ENCODE peak calls at places on chromosome 13, in five cellular contexts. S is activated T-helper 1 cell treated with anti-CD3 and anti-CD28 coated beads, Interleukin-12 subunit alpha, Interleukin-12 subunit beta, Interleukin-2, Interleukin-4 antibody, amounts not matched to agents 30 ng/mL and 10 ng/mL and 1 ng/mL, durations not matched to agents 14 hours and 24 hours and 36 hours; H is NCI-H1930; K is hepatocyte; D is anterior cingulate cortex. O is an unnamed sample.
A peak's percentile ranks its signal among the peaks of the same experiment; 100 is the strongest.

GRCh38 chr13:101343128-101343787 is 73.0 kb downstream of the NALCN start:
- DNase-seq in S (no peak), H (no peak), K (no peak), D (no peak), O (no peak)

GRCh38 chr13:72463561-72463960 is 263.9 kb downstream of the MZT1 start:
- DNase-seq in S (no peak), H (no peak), K (peak; percentile 43), D (no peak), O (no peak)

GRCh38 chr13:27678306-27679040 is 56.8 kb downstream of the POLR1D start:
- DNase-seq in S (no peak), H (no peak), K (no peak), D (no peak), O (no peak)

GRCh38 chr13:47897411-47898050 is 103.5 kb downstream of the SUCLA2 start:
- DNase-seq in S (no peak), H (no peak), K (no peak), D (no peak), O (peak; percentile 52)

GRCh38 chr13:64992314-64992713 is 2237.8 kb downstream of the PCDH9 start:
- DNase-seq in S (no peak), H (no peak), K (no peak), D (no peak), O (no peak)

GRCh38 chr13:21970172-21970571 is 299.3 kb downstream of the FGF9 start:
- DNase-seq in S (no peak), H (no peak), K (no peak), D (no peak), O (no peak)

GRCh38 chr13:112619730-112620639 is 32.0 kb upstream of the TUBGCP3 start:
- DNase-seq in S (no peak), H (no peak), K (peak; percentile 59), D (no peak), O (no peak)

GRCh38 chr13:35723820-35724219 is 247.3 kb upstream of the MAB21L1 start:
- DNase-seq in S (no peak), H (no peak), K (no peak), D (no peak), O (peak; percentile 58)

GRCh38 chr13:113812140-113813036 is 51.5 kb downstream of the GAS6 start:
- DNase-seq in S (no peak), H (no peak), K (no peak), D (no peak), O (no peak)

GRCh38 chr13:107202371-107203023 is 634.6 kb upstream of the ARGLU1 start:
- DNase-seq in S (no peak), H (no peak), K (peak; percentile 17), D (no peak), O (peak; percentile 54)

GRCh38 chr13:44795176-44795575 is 194.1 kb downstream of the NUFIP1 start:
- DNase-seq in S (no peak), H (no peak), K (no peak), D (no peak), O (no peak)

GRCh38 chr13:80454245-80454644 is 113.3 kb upstream of the SPRY2 start:
- DNase-seq in S (no peak), H (no peak), K (no peak), D (no peak), O (no peak)

GRCh38 chr13:100589178-100589725 is 663 bp upstream of the GGACT start:
- DNase-seq in S (no peak), H (no peak), K (no peak), D (no peak), O (no peak)

GRCh38 chr13:29858667-29859066 is 8.2 kb upstream of the UBL3 start:
- DNase-seq in S (no peak), H (no peak), K (no peak), D (no peak), O (no peak)

GRCh38 chr13:27657724-27658123 is 36.0 kb downstream of the POLR1D start:
- DNase-seq in S (no peak), H (no peak), K (no peak), D (no peak), O (no peak)

GRCh38 chr13:56187331-56187730 is 953.4 kb upstream of the PRR20A start:
- DNase-seq in S (no peak), H (no peak), K (no peak), D (no peak), O (no peak)

GRCh38 chr13:37058801-37059135 is 720 bp downstream of the SUPT20H start:
- DNase-seq in S (no peak), H (no peak), K (peak; percentile 49), D (no peak), O (no peak)

GRCh38 chr13:32829269-32829668 is 187.0 kb upstream of the KL start:
- DNase-seq in S (no peak), H (no peak), K (no peak), D (no peak), O (no peak)

GRCh38 chr13:73767747-73768315 is 366.4 kb downstream of the KLF12 start:
- DNase-seq in S (no peak), H (no peak), K (no peak), D (no peak), O (peak; percentile 9)

GRCh38 chr13:39688699-39689405 is 33.4 kb downstream of the COG6 start:
- DNase-seq in S (no peak), H (no peak), K (no peak), D (no peak), O (no peak)

GRCh38 chr13:108437496-108437895 is 168.0 kb downstream of the TNFSF13B start:
- DNase-seq in S (no peak), H (no peak), K (no peak), D (no peak), O (no peak)

GRCh38 chr13:81140675-81141074 is 799.7 kb upstream of the SPRY2 start:
- DNase-seq in S (no peak), H (no peak), K (no peak), D (no peak), O (no peak)

GRCh38 chr13:44274838-44275237 is 98.8 kb upstream of the SERP2 start:
- DNase-seq in S (no peak), H (no peak), K (peak; percentile 62), D (no peak), O (no peak)

GRCh38 chr13:94997126-94997525 is 284.8 kb upstream of the SOX21 start:
- DNase-seq in S (no peak), H (no peak), K (no peak), D (no peak), O (no peak)

GRCh38 chr13:26539738-26540292 is 17.7 kb upstream of the WASF3 start:
- DNase-seq in S (no peak), H (no peak), K (no peak), D (no peak), O (no peak)

GRCh38 chr13:41384749-41385503 is 72.4 kb upstream of the RGCC start:
- DNase-seq in S (no peak), H (no peak), K (no peak), D (no peak), O (no peak)

GRCh38 chr13:40517486-40518311 is 148.7 kb downstream of the FOXO1 start:
- DNase-seq in S (no peak), H (no peak), K (no peak), D (no peak), O (no peak)

GRCh38 chr13:25844559-25845434 is 207.0 kb downstream of the SHISA2 start:
- DNase-seq in S (no peak), H (no peak), K (no peak), D (no peak), O (no peak)

GRCh38 chr13:114079601-114080536 is 52.6 kb downstream of the RASA3 start:
- DNase-seq in S (no peak), H (no peak), K (no peak), D (no peak), O (no peak)

GRCh38 chr13:33277946-33278345 is 7.6 kb downstream of the STARD13 start:
- DNase-seq in S (no peak), H (no peak), K (no peak), D (no peak), O (no peak)

GRCh38 chr13:51895906-51896888 is 34.4 kb downstream of the CCDC70 start:
- DNase-seq in S (peak; percentile 14), H (peak; percentile 13), K (peak; percentile 68), D (no peak), O (peak; percentile 45)

GRCh38 chr13:49310251-49310650 is 62.5 kb downstream of the CDADC1 start:
- DNase-seq in S (no peak), H (no peak), K (no peak), D (no peak), O (no peak)

GRCh38 chr13:20719783-20720182 is 16.3 kb downstream of the IL17D start:
- DNase-seq in S (no peak), H (no peak), K (no peak), D (no peak), O (no peak)

GRCh38 chr13:48163066-48163465 is 68.2 kb upstream of the MED4 start:
- DNase-seq in S (no peak), H (no peak), K (no peak), D (no peak), O (no peak)